ENCODE peak calls at places on chromosomes 13 and 19, in four cellular contexts. H is PC-9, Y is PC-3, D is H1. G is an unnamed sample. For H4K20me1, the result is how much of the 10 kb centered on the place peaks cover.

GRCh38 chr13:112071902-112072530 is 5.1 kb downstream of the SOX1 start:
- DNase-seq in H (no peak), Y (no peak), D (no peak), G (peak)

GRCh38 chr19:9835507-9835949 is 410 bp downstream of the PIN1 start:
- DNase-seq in H (no peak), Y (no peak), D (no peak), G (no peak)

GRCh38 chr19:10747674-10748073 is 29.8 kb downstream of the DNM2 start:
- DNase-seq in H (no peak), Y (no peak), D (no peak), G (no peak)

GRCh38 chr19:27794444-27795042 is 1418.4 kb downstream of the UQCRFS1 start:
- DNase-seq in H (peak), Y (peak), D (peak), G (peak)

GRCh38 chr13:49560270-49561063 is 24.9 kb downstream of the RCBTB1 start:
- DNase-seq in H (no peak), Y (peak), D (no peak), G (peak)

GRCh38 chr19:9797871-9798270 is 21.0 kb downstream of the FBXL12 start:
- DNase-seq in H (peak), Y (peak), D (no peak), G (no peak)

GRCh38 chr19:29650988-29651387 is 14.3 kb upstream of the PLEKHF1 start:
- DNase-seq in H (no peak), Y (no peak), D (no peak), G (no peak)

GRCh38 chr13:21079761-21080730 is 18.7 kb upstream of the LATS2 start:
- DNase-seq in H (peak), Y (peak), D (no peak), G (no peak)

GRCh38 chr19:50794778-50795664 is 4.8 kb downstream of the ACP4 start:
- DNase-seq in H (peak), Y (peak), D (peak), G (no peak)

GRCh38 chr19:45934551-45935230 is 20.1 kb upstream of the NANOS2 start:
- DNase-seq in H (no peak), Y (no peak), D (no peak), G (no peak)

GRCh38 chr19:6249296-6249695 is 30.5 kb downstream of the MLLT1 start:
- DNase-seq in H (no peak), Y (no peak), D (no peak), G (no peak)

GRCh38 chr13:105952233-105952767 is 583.2 kb downstream of the EFNB2 start:
- DNase-seq in H (no peak), Y (no peak), D (no peak), G (no peak)

GRCh38 chr13:67943116-67943515 is 713.0 kb upstream of the PCDH9 start:
- DNase-seq in H (no peak), Y (no peak), D (no peak), G (no peak)

GRCh38 chr13:99027260-99027659 is 49.4 kb upstream of the DOCK9 start:
- DNase-seq in H (no peak), Y (no peak), D (no peak), G (no peak)

GRCh38 chr13:52599853-52600603 is 42.2 kb upstream of the HNRNPA1L2 start:
- DNase-seq in H (peak), Y (no peak), D (peak), G (peak)

GRCh38 chr19:4622695-4623421 is 16.5 kb upstream of the TNFAIP8L1 start:
- DNase-seq in H (no peak), Y (no peak), D (no peak), G (no peak)

GRCh38 chr13:79190932-79191331 is 215.1 kb downstream of the RBM26 start:
- DNase-seq in H (no peak), Y (no peak), D (no peak), G (no peak)

GRCh38 chr19:10517760-10518443 is 655 bp upstream of the S1PR5 start:
- DNase-seq in H (peak), Y (peak), D (peak), G (peak)

GRCh38 chr13:30873519-30873918 is 32.6 kb upstream of the MEDAG start:
- DNase-seq in H (no peak), Y (no peak), D (no peak), G (peak)

GRCh38 chr19:39448271-39448670 is 2.9 kb downstream of the SUPT5H start:
- DNase-seq in H (peak), Y (peak), D (no peak), G (no peak)

GRCh38 chr19:5623397-5624153 is 692 bp downstream of the SAFB start:
- DNase-seq in H (peak), Y (no peak), D (no peak), G (peak)

GRCh38 chr19:4402171-4403004 is at the start of gene CHAF1A:
- DNase-seq in H (peak), Y (peak), D (peak), G (peak)

GRCh38 chr13:46146898-46147297 is 35.1 kb downstream of the LCP1 start:
- DNase-seq in H (no peak), Y (no peak), D (no peak), G (peak)

GRCh38 chr19:27962260-27962659 is 1250.7 kb downstream of the UQCRFS1 start:
- DNase-seq in H (no peak), Y (no peak), D (no peak), G (no peak)

GRCh38 chr13:52414963-52415362 is 9.0 kb upstream of the THSD1 start:
- DNase-seq in H (no peak), Y (no peak), D (no peak), G (no peak)

GRCh38 chr19:21460686-21461085 is 44.7 kb upstream of the ZNF429 start:
- DNase-seq in H (no peak), Y (no peak), D (no peak), G (no peak)

GRCh38 chr13:99301056-99301838 is 6.0 kb downstream of the GPR183 start:
- DNase-seq in H (no peak), Y (no peak), D (no peak), G (no peak)

GRCh38 chr19:43639507-43640423 is at the start of gene CADM4:
- DNase-seq in H (peak), Y (no peak), D (peak), G (peak)

GRCh38 chr13:81326913-81327312 is 986.0 kb upstream of the SPRY2 start:
- DNase-seq in H (no peak), Y (peak), D (no peak), G (no peak)

GRCh38 chr19:30587869-30588268 is 215.7 kb downstream of the ZNF536 start:
- DNase-seq in H (no peak), Y (no peak), D (no peak), G (no peak)

GRCh38 chr13:109858319-109858718 is 71.9 kb upstream of the IRS2 start:
- DNase-seq in H (no peak), Y (peak), D (no peak), G (no peak)

GRCh38 chr19:58553799-58554493 is 959 bp downstream of the CHMP2A start:
- DNase-seq in H (no peak), Y (no peak), D (peak), G (no peak)

GRCh38 chr19:38543807-38544568 is 73.8 kb downstream of the MAP4K1 start:
- DNase-seq in H (peak), Y (peak), D (no peak), G (no peak)

GRCh38 chr19:50835785-50836542 is 2.6 kb upstream of the KLK15 start:
- DNase-seq in H (peak), Y (peak), D (peak), G (peak)

GRCh38 chr19:30540671-30541210 is 168.6 kb downstream of the ZNF536 start:
- DNase-seq in H (no peak), Y (no peak), D (no peak), G (no peak)

GRCh38 chr13:48532146-48532472 is 771 bp downstream of the RCBTB2 start:
- DNase-seq in H (no peak), Y (peak), D (no peak), G (peak)

GRCh38 chr13:98345103-98345899 is 168.2 kb upstream of the RNF113B start:
- DNase-seq in H (no peak), Y (no peak), D (no peak), G (no peak)

GRCh38 chr13:110518150-110518525 is 43.4 kb downstream of the RAB20 start:
- DNase-seq in H (no peak), Y (no peak), D (no peak), G (no peak)

GRCh38 chr19:5150331-5150901 is 181.5 kb downstream of the KDM4B start:
- DNase-seq in H (no peak), Y (no peak), D (peak), G (no peak)

GRCh38 chr13:22461854-22462565 is 718.8 kb upstream of the SGCG start:
- DNase-seq in H (no peak), Y (no peak), D (no peak), G (no peak)
- H4K20me1 ChIP-seq in H (under half), Y (under half), D (under half), G (under half)

DNA sequence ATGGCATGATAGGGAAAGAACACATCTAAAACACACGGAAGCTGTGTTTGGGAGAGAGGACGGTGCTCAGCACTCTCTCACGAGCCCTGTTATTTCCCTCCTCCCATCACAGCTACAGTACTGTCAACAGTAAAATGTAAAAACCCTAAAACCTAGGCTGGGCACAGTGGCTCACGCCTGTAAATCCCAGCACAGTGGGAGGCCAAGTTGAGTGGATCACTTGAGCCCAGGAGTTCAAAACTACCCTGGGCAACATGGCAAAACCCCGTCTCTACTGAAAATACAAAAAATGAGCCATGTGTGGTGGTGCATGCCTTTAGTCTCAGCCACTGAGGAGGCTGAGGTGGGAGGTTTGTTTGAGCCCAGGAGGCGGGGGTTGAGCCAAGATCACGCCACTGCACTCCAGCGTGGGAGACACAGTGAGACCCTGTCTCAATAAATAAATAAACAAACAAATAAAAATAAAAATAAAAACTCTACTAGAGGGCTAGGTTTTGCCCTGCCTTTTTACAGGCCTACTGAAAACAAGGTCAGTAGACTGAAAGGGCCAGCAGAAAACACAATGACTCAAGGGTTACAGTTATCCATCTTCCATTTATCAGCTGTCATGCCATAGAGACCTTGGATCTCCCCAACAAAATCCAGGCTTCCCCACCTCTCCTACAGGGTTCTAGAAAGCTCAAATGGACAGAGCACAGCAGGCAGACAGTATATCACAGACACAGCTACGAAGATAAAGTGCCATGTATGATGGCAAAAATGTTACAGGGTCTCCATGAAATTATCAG is 54.6 kb downstream of the FOXO1 start:
- DNase-seq in H (no peak), Y (no peak), D (no peak), G (no peak)
- H4K20me1 ChIP-seq in H (under half), Y (under half), D (under half), G (under half)

DNA sequence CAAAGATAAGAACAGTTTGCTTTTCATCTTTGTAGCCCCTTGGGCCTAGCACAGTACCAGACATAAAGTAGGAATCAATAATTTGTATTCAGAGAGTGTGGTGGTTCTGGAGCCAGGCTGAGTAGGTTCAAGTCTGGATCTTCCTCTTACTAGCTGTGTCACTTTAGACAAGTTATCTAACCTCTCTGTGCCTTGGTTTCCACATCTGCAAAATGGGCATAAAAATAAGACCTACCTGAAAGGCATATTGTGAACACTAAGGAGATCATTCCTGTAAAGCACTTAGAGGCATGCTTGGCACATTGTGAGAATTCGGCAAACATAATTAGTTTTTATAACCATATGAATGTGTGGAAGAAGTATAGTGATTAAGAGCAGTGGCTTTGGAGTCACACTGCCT is 95.8 kb downstream of the MBNL2 start:
- DNase-seq in H (no peak), Y (no peak), D (no peak), G (no peak)
- H4K20me1 ChIP-seq in H (half or more), Y (under half), D (under half), G (under half)

GRCh38 chr13:19644947-19645439 is 11.5 kb downstream of the MPHOSPH8 start:
- DNase-seq in H (no peak), Y (no peak), D (no peak), G (peak)

GRCh38 chr13:19646062-19646461 is 12.6 kb downstream of the MPHOSPH8 start:
- DNase-seq in H (no peak), Y (no peak), D (no peak), G (no peak)

DNA sequence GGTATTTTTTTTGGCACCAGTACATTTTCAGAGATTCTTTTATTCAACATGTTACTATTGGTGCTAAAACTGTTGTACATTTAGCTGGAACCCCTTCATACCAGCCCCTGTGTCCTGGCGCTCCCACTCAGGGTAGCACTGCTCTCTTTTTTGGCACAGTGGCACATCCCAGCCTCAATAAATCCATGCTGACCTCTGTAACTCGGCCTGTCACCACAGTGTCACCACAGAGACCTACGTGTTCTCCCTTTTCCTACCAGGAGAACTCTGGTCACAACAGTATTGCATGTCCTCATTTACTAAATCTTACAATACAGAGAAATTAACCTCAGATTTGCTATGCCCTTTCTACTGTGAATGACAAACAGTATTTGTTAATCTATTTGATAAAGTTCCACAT is 10.2 kb downstream of the MPHOSPH8 start:
- DNase-seq in H (no peak), Y (no peak), D (no peak), G (no peak)
- H4K20me1 ChIP-seq in H (under half), Y (under half), D (under half), G (under half)

DNA sequence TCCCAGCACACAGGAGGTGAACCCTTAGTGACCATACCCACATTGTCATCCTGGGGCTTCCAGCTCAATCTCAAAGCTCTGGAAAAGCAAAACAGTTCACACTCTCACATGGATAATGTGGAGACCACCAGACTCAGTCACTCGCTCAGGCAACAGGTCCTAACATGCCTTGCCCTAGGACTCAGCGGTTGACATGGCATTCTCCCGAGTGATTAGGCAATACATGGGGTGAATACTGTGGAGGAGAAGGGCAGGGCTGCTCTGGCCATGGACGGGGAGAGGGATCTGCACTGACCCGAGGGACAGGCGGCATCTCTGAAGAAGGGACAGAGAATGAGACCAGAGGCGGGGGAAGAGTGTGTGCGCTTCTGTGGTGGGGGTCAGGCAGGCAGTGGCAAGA is 44.4 kb upstream of the EPHX3 start:
- DNase-seq in H (no peak), Y (no peak), D (no peak), G (no peak)
- H4K20me1 ChIP-seq in H (half or more), Y (half or more), D (under half), G (half or more)

DNA sequence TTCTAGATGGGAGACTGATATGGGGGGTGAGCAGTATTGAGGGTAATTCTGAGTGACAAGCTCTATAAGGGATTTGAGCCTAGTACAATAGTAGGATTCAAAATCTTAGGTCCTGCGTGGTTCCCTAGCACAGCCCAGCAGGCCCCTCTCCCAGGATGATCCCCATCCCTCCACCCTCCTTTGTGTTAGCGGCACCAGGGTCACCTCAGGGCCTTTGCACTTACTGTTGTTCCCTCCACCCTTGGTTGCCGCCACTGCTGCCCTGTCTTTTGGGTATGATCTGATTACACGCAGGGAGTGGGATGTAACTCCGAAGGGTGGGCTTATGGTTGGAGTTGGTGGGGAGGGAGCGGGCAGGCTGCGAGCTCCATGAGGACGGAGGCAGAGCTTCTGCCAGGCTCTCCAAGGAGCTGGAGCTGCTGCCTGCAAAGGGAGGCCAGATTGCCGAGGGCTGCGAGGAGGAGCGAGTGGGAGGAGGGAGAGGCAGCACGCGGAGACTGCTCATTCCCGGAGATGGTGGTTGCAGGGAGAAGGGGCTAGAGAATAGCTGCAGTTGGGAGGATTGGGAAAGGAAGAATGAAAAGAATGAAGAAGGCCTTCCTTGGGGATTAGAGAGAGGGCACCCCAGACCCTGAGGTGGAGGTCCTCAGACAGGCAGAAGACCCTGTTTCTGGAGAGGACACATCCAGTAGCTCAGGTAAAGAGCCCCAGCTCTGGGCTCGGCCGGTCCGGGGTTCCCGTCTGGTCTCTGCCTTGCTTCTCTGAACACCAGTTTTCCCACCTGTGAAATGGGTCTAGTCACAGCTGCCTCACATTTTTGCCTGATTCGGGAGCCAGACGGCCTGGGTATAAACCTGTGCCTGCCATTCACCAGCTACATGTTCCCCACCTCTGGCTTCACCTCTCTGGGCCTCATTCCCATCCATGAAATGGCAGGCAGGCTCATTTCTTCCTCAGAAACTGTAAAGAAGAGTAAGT is 5.2 kb downstream of the NACC1 start:
- DNase-seq in H (no peak), Y (no peak), D (no peak), G (no peak)
- H4K20me1 ChIP-seq in H (half or more), Y (half or more), D (half or more), G (half or more)

G was measured in neural progenitor cell.